ENCODE peak calls at places on chromosomes 3 and 15, in four cellular contexts. K is A673, I is heart left ventricle, L is HepG2. M is an unnamed sample.

GRCh38 chr15:28164876-28165275 is 65.8 kb upstream of the OCA2 start:
- DNase-seq in K (no peak), I (no peak), L (no peak), M (no peak)

GRCh38 chr15:40939909-40940801 is 11.0 kb downstream of the DLL4 start:
- DNase-seq in K (no peak), L (no peak), I (no peak), M (peak)

GRCh38 chr3:127689266-127689860 is 16.6 kb downstream of the ABTB1 start:
- DNase-seq in K (no peak), L (no peak), I (peak), M (no peak)

GRCh38 chr15:73786518-73786917 is 33.4 kb upstream of the INSYN1 start:
- DNase-seq in I (no peak), K (no peak), L (no peak), M (no peak)

GRCh38 chr3:152026033-152026556 is 152.7 kb downstream of the SUCNR1 start:
- DNase-seq in L (no peak), K (peak), I (no peak), M (no peak)

GRCh38 chr15:93158104-93158503 is 69.1 kb upstream of the RGMA start:
- DNase-seq in K (no peak), L (no peak), I (no peak), M (no peak)

GRCh38 chr3:49263490-49263889 is 13.5 kb downstream of the C3orf62 start:
- DNase-seq in L (no peak), K (no peak), I (no peak), M (no peak)

GRCh38 chr3:113717818-113718217 is 21.4 kb upstream of the USF3 start:
- DNase-seq in I (no peak), L (no peak), K (no peak), M (no peak)

GRCh38 chr3:158470944-158471638 is 99.9 kb upstream of the MLF1 start:
- DNase-seq in L (no peak), I (no peak), K (no peak), M (no peak)

GRCh38 chr15:101679861-101680260 is 27.7 kb upstream of the TM2D3 start:
- DNase-seq in I (no peak), L (no peak), K (no peak), M (no peak)

GRCh38 chr3:168475730-168476129 is 380.0 kb upstream of the GOLIM4 start:
- DNase-seq in L (no peak), K (no peak), I (no peak), M (no peak)

GRCh38 chr15:29143909-29144308 is 125.7 kb downstream of the NSMCE3 start:
- DNase-seq in I (no peak), K (peak), L (no peak), M (no peak)

GRCh38 chr3:161531930-161532329 is 35.3 kb downstream of the OTOL1 start:
- DNase-seq in L (no peak), I (no peak), K (no peak), M (no peak)

GRCh38 chr3:159938712-159939111 is 49.9 kb upstream of the IL12A start:
- DNase-seq in L (no peak), K (no peak), I (no peak), M (no peak)

GRCh38 chr3:11544413-11545181 is 99.1 kb downstream of the VGLL4 start:
- DNase-seq in I (peak), K (no peak), L (peak), M (no peak)

GRCh38 chr3:19891740-19892139 is 42.3 kb downstream of the EFHB start:
- DNase-seq in L (no peak), I (no peak), K (no peak), M (no peak)

GRCh38 chr3:124780356-124780755 is 50.1 kb downstream of the UMPS start:
- DNase-seq in K (no peak), L (no peak), I (peak), M (no peak)

GRCh38 chr3:119301001-119301400 is 6.8 kb downstream of the ARHGAP31 start:
- DNase-seq in L (no peak), K (no peak), I (no peak), M (no peak)

GRCh38 chr3:29764603-29765254 is 483.9 kb downstream of the RBMS3 start:
- DNase-seq in L (no peak), I (no peak), K (peak), M (no peak)

GRCh38 chr3:30370681-30371271 is 235.6 kb upstream of the TGFBR2 start:
- DNase-seq in L (peak), K (no peak), I (no peak), M (no peak)

GRCh38 chr3:156718622-156719300 is 44.4 kb downstream of the TIPARP start:
- DNase-seq in L (no peak), I (no peak), K (no peak), M (no peak)

GRCh38 chr3:50606596-50606995 is 5.0 kb downstream of the CISH start:
- DNase-seq in L (no peak), K (no peak), I (no peak), M (no peak)

GRCh38 chr3:132790806-132791205 is 68.6 kb upstream of the NPHP3 start:
- DNase-seq in K (no peak), L (no peak), I (no peak), M (no peak)

GRCh38 chr3:16404349-16404895 is 109.1 kb downstream of the RFTN1 start:
- DNase-seq in I (no peak), K (no peak), L (no peak), M (no peak)

GRCh38 chr3:142973217-142974009 is 9.9 kb upstream of the PAQR9 start:
- DNase-seq in I (peak), K (no peak), L (no peak), M (no peak)

GRCh38 chr3:141233457-141234161 is 2.0 kb downstream of the PXYLP1 start:
- DNase-seq in L (no peak), I (no peak), K (no peak), M (no peak)

GRCh38 chr3:16512435-16513140 is 911 bp downstream of the RFTN1 start:
- DNase-seq in K (no peak), L (no peak), I (peak), M (no peak)

GRCh38 chr3:59056706-59057105 is 6.9 kb upstream of the CFAP20DC start:
- DNase-seq in I (no peak), K (no peak), L (no peak), M (no peak)

GRCh38 chr3:103614719-103615118 is 1179.9 kb downstream of the ZPLD1 start:
- DNase-seq in L (no peak), K (no peak), I (no peak), M (no peak)

GRCh38 chr3:186281172-186281571 is 80.9 kb downstream of the DGKG start:
- DNase-seq in K (no peak), I (no peak), L (no peak), M (no peak)

GRCh38 chr3:125684199-125684598 is 88.9 kb upstream of the OSBPL11 start:
- DNase-seq in I (no peak), K (peak), L (peak), M (no peak)

GRCh38 chr3:39716849-39717248 is 92.6 kb upstream of the MYRIP start:
- DNase-seq in L (no peak), I (no peak), K (no peak), M (no peak)

GRCh38 chr15:58019503-58020376 is 45.8 kb downstream of the ALDH1A2 start:
- DNase-seq in K (no peak), L (no peak), I (no peak), M (no peak)

GRCh38 chr3:5078151-5078550 is 43.9 kb upstream of the ARL8B start:
- DNase-seq in K (no peak), L (no peak), I (no peak), M (no peak)

GRCh38 chr3:119597548-119598288 is at the start of gene PLA1A:
- DNase-seq in K (no peak), L (peak), I (no peak), M (no peak)

GRCh38 chr3:110521019-110521418 is 550.6 kb upstream of the NECTIN3 start:
- DNase-seq in L (no peak), I (no peak), K (no peak), M (no peak)

GRCh38 chr3:18366258-18366657 is 58.9 kb downstream of the SATB1 start:
- DNase-seq in I (no peak), K (no peak), L (no peak), M (no peak)

GRCh38 chr15:32028921-32029320 is 1.4 kb upstream of the CHRNA7 start:
- DNase-seq in K (peak), L (no peak), I (no peak), M (no peak)

GRCh38 chr3:66039590-66039887 is 821 bp upstream of the MAGI1 start:
- DNase-seq in L (peak), K (no peak), I (peak), M (peak)
- H3K4me3 ChIP-seq in L (peak), K (peak), I (peak), M (peak)

DNA sequence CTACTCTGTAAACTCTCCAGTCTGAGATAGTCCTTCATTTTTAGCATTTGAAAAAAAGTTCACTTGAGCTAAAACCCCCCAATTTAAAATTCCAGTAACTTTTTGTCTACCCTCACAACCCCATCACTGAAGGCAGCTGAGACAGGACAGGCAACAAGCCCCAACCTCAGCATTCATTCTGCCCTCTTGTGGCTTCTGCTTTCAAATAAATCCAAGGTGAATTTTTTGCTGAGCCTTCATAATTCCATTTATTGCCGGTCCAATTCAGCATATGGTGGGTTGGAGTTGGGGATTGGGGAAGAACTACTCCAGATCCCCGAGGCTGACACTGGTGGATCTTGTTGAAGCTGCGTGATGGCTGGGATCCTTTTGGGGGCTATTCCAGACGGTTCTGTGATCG is 88.4 kb upstream of the THRB start:
- DNase-seq in K (no peak), L (peak), I (no peak), M (no peak)
- TF ChIP-seq CTCF in K (no peak), L (peak), I (peak), M (no peak)

GRCh38 chr3:183332487-183332886 is 79.4 kb downstream of the B3GNT5 start:
- DNase-seq in I (no peak), K (no peak), L (no peak), M (no peak)

GRCh38 chr3:183330881-183331280 is 77.8 kb downstream of the B3GNT5 start:
- DNase-seq in L (no peak), I (no peak), K (no peak), M (no peak)

GRCh38 chr3:183328823-183329222 is 75.8 kb downstream of the B3GNT5 start:
- DNase-seq in I (no peak), L (no peak), K (no peak), M (no peak)

GRCh38 chr3:183329543-183329942 is 76.5 kb downstream of the B3GNT5 start:
- DNase-seq in K (no peak), L (no peak), I (no peak), M (no peak)

DNA sequence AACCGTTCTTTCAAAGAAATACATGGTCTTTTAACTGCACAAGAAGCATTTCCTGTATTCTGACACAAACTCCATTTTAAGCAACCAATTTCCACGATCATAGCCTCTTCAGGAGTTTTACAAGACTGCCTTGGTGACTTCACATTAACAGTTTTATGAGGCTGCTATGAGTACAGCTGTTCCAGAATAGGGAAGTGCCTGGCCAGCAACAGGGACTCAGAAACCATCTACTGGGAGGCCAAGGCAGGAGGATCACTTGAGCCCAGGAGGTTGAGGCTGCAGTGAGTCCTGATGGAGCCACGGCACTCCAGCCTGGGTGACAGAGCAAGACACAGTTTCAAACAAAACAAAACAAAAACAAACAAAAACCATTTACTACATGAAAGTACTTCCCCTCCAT is 78.5 kb downstream of the B3GNT5 start:
- DNase-seq in L (no peak), K (no peak), I (no peak), M (no peak)
- H3K27ac ChIP-seq in L (no peak), K (no peak), I (no peak), M (no peak)

GRCh38 chr3:150050510-150050909 is 79.8 kb upstream of the PFN2 start:
- DNase-seq in I (no peak), L (no peak), K (no peak), M (no peak)
- H3K4me3 ChIP-seq in I (no peak), L (no peak), K (no peak), M (no peak)

GRCh38 chr3:10299175-10299574 is 6.4 kb upstream of the GHRL start:
- DNase-seq in L (no peak), K (no peak), I (no peak), M (no peak)
- TF ChIP-seq CTCF in L (no peak), K (peak), I (no peak), M (no peak)

DNA sequence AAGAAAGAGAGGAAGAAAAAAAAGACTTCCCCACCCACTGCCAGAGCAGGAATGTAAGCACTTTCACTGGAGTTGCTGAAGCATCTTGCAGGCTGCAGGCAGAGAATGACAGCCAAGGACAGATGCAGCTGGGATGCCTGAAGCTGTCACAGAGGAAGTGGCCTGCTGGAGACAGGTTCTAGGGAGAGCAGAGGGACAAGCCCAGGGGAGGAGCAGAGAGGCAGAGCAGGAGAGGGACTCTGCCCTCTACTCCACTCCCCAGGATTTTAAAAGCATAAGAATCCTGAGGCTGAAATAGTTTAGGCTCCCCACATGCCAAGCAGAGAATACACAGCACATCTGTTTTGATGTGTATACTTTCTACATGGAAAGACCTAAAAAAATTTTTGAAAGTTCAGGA is 326.2 kb downstream of the TUSC7 start:
- DNase-seq in K (no peak), I (peak), L (no peak), M (no peak)
- H3K27ac ChIP-seq in K (no peak), I (peak), L (no peak), M (no peak)